ENCODE peak calls at places on chromosomes 5 and 9, in four cellular contexts. One of them, this sample, is unnamed. For H3K4me1, the result is how much of the 10 kb centered on the place peaks cover.

GRCh38 chr5:35938518-35939227 is at the start of gene CAPSL:
- DNase-seq in gastrocnemius medialis: no peak
- DNase-seq in CD8-positive, alpha-beta T cell: no peak
- DNase-seq in A673: peak
- DNase-seq in this sample: peak

GRCh38 chr9:35907732-35908483 is 1.4 kb upstream of the SPAAR start:
- DNase-seq in gastrocnemius medialis: peak
- DNase-seq in CD8-positive, alpha-beta T cell: no peak
- DNase-seq in A673: peak
- DNase-seq in this sample: peak

GRCh38 chr9:7320139-7320538 is 479.4 kb downstream of the DMAC1 start:
- DNase-seq in gastrocnemius medialis: no peak
- DNase-seq in CD8-positive, alpha-beta T cell: no peak
- DNase-seq in A673: no peak
- DNase-seq in this sample: no peak

GRCh38 chr5:14971864-14972263 is 100.3 kb upstream of the ANKH start:
- DNase-seq in gastrocnemius medialis: no peak
- DNase-seq in CD8-positive, alpha-beta T cell: no peak
- DNase-seq in A673: no peak
- DNase-seq in this sample: no peak

GRCh38 chr5:80234311-80234948 is 21.4 kb downstream of the SERINC5 start:
- DNase-seq in gastrocnemius medialis: no peak
- DNase-seq in CD8-positive, alpha-beta T cell: no peak
- DNase-seq in A673: no peak
- DNase-seq in this sample: no peak

GRCh38 chr5:82833277-82833676 is 243.9 kb downstream of the TMEM167A start:
- DNase-seq in gastrocnemius medialis: no peak
- DNase-seq in CD8-positive, alpha-beta T cell: no peak
- DNase-seq in A673: no peak
- DNase-seq in this sample: no peak

GRCh38 chr5:76787237-76787636 is 31.6 kb upstream of the F2RL1 start:
- DNase-seq in gastrocnemius medialis: peak
- DNase-seq in CD8-positive, alpha-beta T cell: no peak
- DNase-seq in A673: no peak
- DNase-seq in this sample: no peak

GRCh38 chr9:109629615-109630014 is 131.5 kb upstream of the PTPN3 start:
- DNase-seq in gastrocnemius medialis: no peak
- DNase-seq in CD8-positive, alpha-beta T cell: no peak
- DNase-seq in A673: no peak
- DNase-seq in this sample: no peak

GRCh38 chr5:109701779-109702178 is 12.1 kb downstream of the MAN2A1 start:
- DNase-seq in gastrocnemius medialis: no peak
- DNase-seq in CD8-positive, alpha-beta T cell: no peak
- DNase-seq in A673: no peak
- DNase-seq in this sample: no peak
- H3K4me1 ChIP-seq in gastrocnemius medialis: half or more
- H3K4me1 ChIP-seq in CD8-positive, alpha-beta T cell: half or more
- H3K4me1 ChIP-seq in A673: half or more
- H3K4me1 ChIP-seq in this sample: under half

GRCh38 chr5:151676719-151677118 is 10.0 kb downstream of the SPARC start:
- DNase-seq in gastrocnemius medialis: no peak
- DNase-seq in CD8-positive, alpha-beta T cell: no peak
- DNase-seq in A673: no peak
- DNase-seq in this sample: no peak

GRCh38 chr5:151678146-151678545 is 8.6 kb downstream of the SPARC start:
- DNase-seq in gastrocnemius medialis: no peak
- DNase-seq in CD8-positive, alpha-beta T cell: no peak
- DNase-seq in A673: no peak
- DNase-seq in this sample: no peak

GRCh38 chr5:151675225-151675955 is 11.3 kb downstream of the SPARC start:
- DNase-seq in gastrocnemius medialis: no peak
- DNase-seq in CD8-positive, alpha-beta T cell: no peak
- DNase-seq in A673: peak
- DNase-seq in this sample: no peak

GRCh38 chr5:151678713-151679112 is 8.0 kb downstream of the SPARC start:
- DNase-seq in gastrocnemius medialis: no peak
- DNase-seq in CD8-positive, alpha-beta T cell: no peak
- DNase-seq in A673: no peak
- DNase-seq in this sample: no peak

GRCh38 chr5:151675956-151676712 is 10.6 kb downstream of the SPARC start:
- DNase-seq in gastrocnemius medialis: no peak
- DNase-seq in CD8-positive, alpha-beta T cell: no peak
- DNase-seq in A673: peak
- DNase-seq in this sample: no peak
- H3K4me1 ChIP-seq in gastrocnemius medialis: half or more
- H3K4me1 ChIP-seq in CD8-positive, alpha-beta T cell: under half
- H3K4me1 ChIP-seq in A673: under half
- H3K4me1 ChIP-seq in this sample: under half

GRCh38 chr9:121277026-121277425 is 9.1 kb downstream of the GSN start:
- DNase-seq in gastrocnemius medialis: no peak
- DNase-seq in CD8-positive, alpha-beta T cell: no peak
- DNase-seq in A673: no peak
- DNase-seq in this sample: no peak
- H3K4me1 ChIP-seq in gastrocnemius medialis: under half
- H3K4me1 ChIP-seq in CD8-positive, alpha-beta T cell: under half
- H3K4me1 ChIP-seq in A673: under half
- H3K4me1 ChIP-seq in this sample: under half

GRCh38 chr5:141512390-141513020 is 23.6 kb downstream of the PCDHGC5 start:
- DNase-seq in gastrocnemius medialis: peak
- DNase-seq in CD8-positive, alpha-beta T cell: peak
- DNase-seq in A673: peak
- DNase-seq in this sample: no peak
- H3K4me1 ChIP-seq in gastrocnemius medialis: half or more
- H3K4me1 ChIP-seq in CD8-positive, alpha-beta T cell: under half
- H3K4me1 ChIP-seq in A673: half or more
- H3K4me1 ChIP-seq in this sample: under half

GRCh38 chr9:97635026-97635425 is 1.4 kb downstream of the NCBP1 start:
- DNase-seq in gastrocnemius medialis: no peak
- DNase-seq in CD8-positive, alpha-beta T cell: no peak
- DNase-seq in A673: no peak
- DNase-seq in this sample: no peak
- H3K4me1 ChIP-seq in gastrocnemius medialis: half or more
- H3K4me1 ChIP-seq in CD8-positive, alpha-beta T cell: under half
- H3K4me1 ChIP-seq in A673: under half
- H3K4me1 ChIP-seq in this sample: under half

GRCh38 chr5:139453683-139454567 is 8.6 kb downstream of the ECSCR start:
- DNase-seq in gastrocnemius medialis: no peak
- DNase-seq in CD8-positive, alpha-beta T cell: no peak
- DNase-seq in A673: no peak
- DNase-seq in this sample: no peak

GRCh38 chr5:139451878-139452660 is 10.5 kb downstream of the ECSCR start:
- DNase-seq in gastrocnemius medialis: no peak
- DNase-seq in CD8-positive, alpha-beta T cell: no peak
- DNase-seq in A673: no peak
- DNase-seq in this sample: no peak

GRCh38 chr5:139457241-139457640 is 5.3 kb downstream of the ECSCR start:
- DNase-seq in gastrocnemius medialis: no peak
- DNase-seq in CD8-positive, alpha-beta T cell: no peak
- DNase-seq in A673: no peak
- DNase-seq in this sample: no peak

GRCh38 chr5:139456776-139457175 is 5.8 kb downstream of the ECSCR start:
- DNase-seq in gastrocnemius medialis: no peak
- DNase-seq in CD8-positive, alpha-beta T cell: no peak
- DNase-seq in A673: no peak
- DNase-seq in this sample: no peak

DNA sequence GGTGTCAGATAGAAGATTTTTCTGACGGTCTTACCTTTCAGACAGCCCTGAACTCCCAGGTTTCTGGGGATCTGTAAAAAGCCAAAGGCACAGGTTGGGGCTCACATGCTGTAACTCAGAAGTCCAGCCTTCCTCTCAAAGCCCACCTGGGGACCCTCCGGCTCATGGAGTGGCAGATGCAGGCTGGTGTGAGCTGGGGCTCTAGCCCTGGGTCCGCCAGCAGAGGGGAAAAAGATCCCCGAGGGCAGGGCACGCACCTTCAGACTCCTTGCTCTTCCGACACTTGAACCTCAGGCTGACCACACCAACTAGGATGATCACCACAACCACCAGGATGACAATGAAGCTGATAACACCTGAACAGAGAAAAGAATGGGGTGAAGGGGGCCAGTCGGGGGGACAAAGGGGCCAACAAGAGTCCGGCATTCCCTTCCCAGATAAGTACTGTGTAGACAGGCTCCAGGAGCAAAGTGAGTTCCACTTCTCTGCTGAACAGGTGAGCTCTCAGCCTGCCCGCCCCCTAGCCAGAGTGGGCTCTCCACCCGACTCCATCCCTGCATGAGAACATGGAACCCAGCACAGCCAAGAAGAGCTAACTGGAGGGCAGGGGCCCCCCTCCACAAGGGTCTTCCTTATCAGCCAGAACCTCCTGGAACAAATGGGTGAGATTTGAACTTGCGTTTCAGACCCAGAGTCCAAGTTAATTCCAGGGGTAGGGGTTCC is 7.8 kb downstream of the ECSCR start:
- DNase-seq in gastrocnemius medialis: no peak
- DNase-seq in CD8-positive, alpha-beta T cell: no peak
- DNase-seq in A673: no peak
- DNase-seq in this sample: no peak
- H3K4me1 ChIP-seq in gastrocnemius medialis: under half
- H3K4me1 ChIP-seq in CD8-positive, alpha-beta T cell: half or more
- H3K4me1 ChIP-seq in A673: under half
- H3K4me1 ChIP-seq in this sample: under half

DNA sequence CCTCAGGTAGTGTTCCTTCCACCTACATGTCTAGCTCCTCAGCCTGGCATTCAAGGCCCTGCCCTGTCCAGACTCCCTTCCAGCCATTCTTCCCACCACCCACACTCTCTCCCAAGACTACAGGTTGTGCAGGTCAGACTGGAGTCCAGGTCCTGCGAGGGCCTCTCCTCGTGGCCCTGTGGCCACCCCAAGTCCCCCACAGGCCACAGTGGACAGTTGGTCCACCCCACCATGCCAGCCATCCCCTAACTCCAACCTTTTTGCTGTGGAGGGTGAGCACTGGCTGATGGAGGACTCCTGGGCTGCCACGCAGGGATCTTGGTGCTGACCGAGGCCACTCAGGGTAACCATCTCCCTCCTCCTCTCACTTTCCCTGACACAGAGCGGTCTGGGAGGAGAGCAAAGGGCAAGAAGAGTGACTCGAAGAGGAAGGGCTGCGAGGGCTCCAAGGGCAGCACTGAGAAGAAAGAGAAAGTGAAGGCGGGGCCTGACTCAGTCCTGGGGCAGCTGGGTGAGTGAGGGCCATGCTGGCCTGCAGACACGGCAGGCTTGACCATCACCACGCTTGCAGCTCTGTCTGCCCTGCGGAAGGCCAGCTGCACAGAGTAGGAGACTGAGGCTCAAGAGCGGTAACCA is 51.0 kb downstream of the JADE2 start:
- DNase-seq in gastrocnemius medialis: no peak
- DNase-seq in CD8-positive, alpha-beta T cell: no peak
- DNase-seq in A673: no peak
- DNase-seq in this sample: no peak
- H3K4me1 ChIP-seq in gastrocnemius medialis: under half
- H3K4me1 ChIP-seq in CD8-positive, alpha-beta T cell: under half
- H3K4me1 ChIP-seq in A673: under half
- H3K4me1 ChIP-seq in this sample: under half

GRCh38 chr5:149529463-149529862 is 21.8 kb downstream of the CSNK1A1 start:
- DNase-seq in gastrocnemius medialis: no peak
- DNase-seq in CD8-positive, alpha-beta T cell: no peak
- DNase-seq in A673: no peak
- DNase-seq in this sample: no peak

GRCh38 chr5:149537374-149537959 is 13.8 kb downstream of the CSNK1A1 start:
- DNase-seq in gastrocnemius medialis: no peak
- DNase-seq in CD8-positive, alpha-beta T cell: no peak
- DNase-seq in A673: no peak
- DNase-seq in this sample: no peak

GRCh38 chr5:149526855-149527590 is 24.2 kb downstream of the CSNK1A1 start:
- DNase-seq in gastrocnemius medialis: no peak
- DNase-seq in CD8-positive, alpha-beta T cell: no peak
- DNase-seq in A673: no peak
- DNase-seq in this sample: no peak

GRCh38 chr5:149528661-149529060 is 22.6 kb downstream of the CSNK1A1 start:
- DNase-seq in gastrocnemius medialis: no peak
- DNase-seq in CD8-positive, alpha-beta T cell: no peak
- DNase-seq in A673: no peak
- DNase-seq in this sample: no peak

GRCh38 chr5:149532413-149532812 is 18.8 kb downstream of the CSNK1A1 start:
- DNase-seq in gastrocnemius medialis: no peak
- DNase-seq in CD8-positive, alpha-beta T cell: no peak
- DNase-seq in A673: no peak
- DNase-seq in this sample: no peak
- H3K4me1 ChIP-seq in gastrocnemius medialis: half or more
- H3K4me1 ChIP-seq in CD8-positive, alpha-beta T cell: half or more
- H3K4me1 ChIP-seq in A673: under half
- H3K4me1 ChIP-seq in this sample: under half

GRCh38 chr5:126973193-126973592 is 57.2 kb downstream of the MARCHF3 start:
- DNase-seq in gastrocnemius medialis: no peak
- DNase-seq in CD8-positive, alpha-beta T cell: no peak
- DNase-seq in A673: no peak
- DNase-seq in this sample: no peak
- H3K4me1 ChIP-seq in gastrocnemius medialis: under half
- H3K4me1 ChIP-seq in CD8-positive, alpha-beta T cell: under half
- H3K4me1 ChIP-seq in A673: under half
- H3K4me1 ChIP-seq in this sample: under half

This sample was measured in iPS DF 6.9.